ENCODE peak calls at places on chromosomes 6 and 20, in eight cellular contexts. Q, X, T, F, L, V, J and C are unnamed samples.
A peak's percentile ranks its signal among the peaks of the same experiment; 100 is the strongest.

GRCh38 chr6:128275681-128276080 is 244.7 kb downstream of the PTPRK start:
- DNase-seq in L (no peak), J (no peak), X (no peak), F (no peak), T (no peak), Q (no peak), V (no peak), C (no peak)

GRCh38 chr20:32742322-32743236 is 688 bp downstream of the COMMD7 start:
- DNase-seq in J (peak; percentile 11), L (no peak), F (peak; percentile 49), T (no peak), V (no peak), Q (peak; percentile 38), X (peak; percentile 5), C (peak; percentile 37)

GRCh38 chr20:51023617-51024155 is 779 bp upstream of the KCNG1 start:
- DNase-seq in T (no peak), Q (no peak), L (no peak), J (no peak), F (no peak), X (no peak), V (no peak), C (no peak)

GRCh38 chr6:16712250-16712930 is 48.9 kb downstream of the ATXN1 start:
- DNase-seq in L (no peak), Q (no peak), X (peak; percentile 62), J (no peak), F (no peak), V (no peak), T (peak; percentile 30), C (peak; percentile 50)

GRCh38 chr6:73942581-73942980 is 246.6 kb downstream of the CD109 start:
- DNase-seq in V (no peak), X (no peak), L (no peak), Q (no peak), T (no peak), F (no peak), J (no peak), C (no peak)

GRCh38 chr6:129353067-129353466 is 356.9 kb downstream of the ARHGAP18 start:
- DNase-seq in X (no peak), F (no peak), V (no peak), J (peak; percentile 32), T (no peak), Q (peak; percentile 92), L (peak; percentile 77), C (no peak)

GRCh38 chr6:29016559-29017427 is 11.7 kb upstream of the ZNF311 start:
- DNase-seq in L (peak; percentile 88), F (peak; percentile 58), T (peak; percentile 75), V (peak; percentile 91), J (peak; percentile 61), Q (peak; percentile 57), X (peak; percentile 85), C (peak; percentile 81)

GRCh38 chr20:1870792-1871550 is 24.2 kb upstream of the SIRPA start:
- DNase-seq in X (no peak), Q (no peak), T (no peak), V (no peak), L (no peak), F (peak; percentile 34), J (no peak), C (no peak)

GRCh38 chr6:142732790-142733189 is 212.2 kb downstream of the HIVEP2 start:
- DNase-seq in T (no peak), Q (no peak), L (no peak), X (no peak), F (no peak), J (no peak), V (no peak), C (no peak)

GRCh38 chr6:30565772-30566171 is 5.5 kb upstream of the ABCF1 start:
- DNase-seq in J (no peak), V (no peak), X (no peak), F (no peak), Q (no peak), L (no peak), T (no peak), C (peak; percentile 22)

GRCh38 chr6:493840-494239 is 102.3 kb downstream of the IRF4 start:
- DNase-seq in F (no peak), Q (no peak), X (no peak), J (no peak), T (no peak), L (no peak), V (no peak), C (no peak)

GRCh38 chr6:99013145-99013544 is 65.4 kb upstream of the FBXL4 start:
- DNase-seq in V (no peak), Q (no peak), J (no peak), F (no peak), L (no peak), T (no peak), X (no peak), C (no peak)

GRCh38 chr6:106339334-106340029 is 13.9 kb upstream of the ATG5 start:
- DNase-seq in T (peak; percentile 40), Q (peak; percentile 78), F (peak; percentile 55), V (peak; percentile 48), X (peak; percentile 33), L (peak; percentile 54), J (no peak), C (peak; percentile 90)

GRCh38 chr20:60749804-60750602 is 502.1 kb upstream of the CDH4 start:
- DNase-seq in T (no peak), Q (no peak), J (no peak), F (no peak), L (no peak), X (no peak), V (no peak), C (no peak)

GRCh38 chr20:50584687-50585086 is 74.5 kb downstream of the PTPN1 start:
- DNase-seq in V (no peak), Q (no peak), J (no peak), F (no peak), T (no peak), L (no peak), X (no peak), C (no peak)

GRCh38 chr20:25989196-25989595 is 292.5 kb upstream of the ZNF337 start:
- DNase-seq in Q (no peak), F (no peak), V (no peak), T (no peak), L (no peak), X (no peak), J (no peak), C (no peak)